ENCODE peak calls at places on chromosomes 11 and 22, in nine cellular contexts. One of them, this sample, is unnamed.

GRCh38 chr11:16561150-16561549 is 177.3 kb upstream of the C11orf58 start:
- DNase-seq in EH: peak
- DNase-seq in stimulated activated CD8-positive, alpha-beta memory T cell treated with anti-CD3 and anti-CD28 coated beads, Interleukin-4, amount 100 ng/mL, for 4 hours: no peak
- DNase-seq in coronary artery: no peak
- DNase-seq in Kasumi-1: no peak
- DNase-seq in right cardiac atrium: no peak
- DNase-seq in dorsolateral prefrontal cortex: no peak
- DNase-seq in stimulated activated CD4-positive, alpha-beta T cell treated with anti-CD3 and anti-CD28 coated beads, TNF-alpha, amount 100 ng/mL, for 48 hours: no peak
- DNase-seq in LoVo: no peak
- DNase-seq in this sample: no peak

GRCh38 chr11:130817608-130817944 is 98.7 kb downstream of the SNX19 start:
- DNase-seq in EH: peak
- DNase-seq in stimulated activated CD8-positive, alpha-beta memory T cell treated with anti-CD3 and anti-CD28 coated beads, Interleukin-4, amount 100 ng/mL, for 4 hours: no peak
- DNase-seq in coronary artery: no peak
- DNase-seq in Kasumi-1: no peak
- DNase-seq in right cardiac atrium: no peak
- DNase-seq in dorsolateral prefrontal cortex: no peak
- DNase-seq in stimulated activated CD4-positive, alpha-beta T cell treated with anti-CD3 and anti-CD28 coated beads, TNF-alpha, amount 100 ng/mL, for 48 hours: no peak
- DNase-seq in LoVo: no peak
- DNase-seq in this sample: peak

GRCh38 chr11:2581931-2582435 is 117.8 kb downstream of the KCNQ1OT1 start:
- DNase-seq in EH: no peak
- DNase-seq in stimulated activated CD8-positive, alpha-beta memory T cell treated with anti-CD3 and anti-CD28 coated beads, Interleukin-4, amount 100 ng/mL, for 4 hours: no peak
- DNase-seq in coronary artery: no peak
- DNase-seq in Kasumi-1: no peak
- DNase-seq in right cardiac atrium: peak
- DNase-seq in dorsolateral prefrontal cortex: peak
- DNase-seq in stimulated activated CD4-positive, alpha-beta T cell treated with anti-CD3 and anti-CD28 coated beads, TNF-alpha, amount 100 ng/mL, for 48 hours: no peak
- DNase-seq in LoVo: no peak
- DNase-seq in this sample: no peak

GRCh38 chr22:43338766-43339345 is 4.3 kb downstream of the SCUBE1 start:
- DNase-seq in EH: no peak
- DNase-seq in stimulated activated CD8-positive, alpha-beta memory T cell treated with anti-CD3 and anti-CD28 coated beads, Interleukin-4, amount 100 ng/mL, for 4 hours: no peak
- DNase-seq in coronary artery: no peak
- DNase-seq in Kasumi-1: no peak
- DNase-seq in right cardiac atrium: no peak
- DNase-seq in dorsolateral prefrontal cortex: no peak
- DNase-seq in stimulated activated CD4-positive, alpha-beta T cell treated with anti-CD3 and anti-CD28 coated beads, TNF-alpha, amount 100 ng/mL, for 48 hours: no peak
- DNase-seq in LoVo: no peak
- DNase-seq in this sample: no peak

GRCh38 chr11:26618441-26618840 is 46.4 kb upstream of the MUC15 start:
- DNase-seq in EH: no peak
- DNase-seq in stimulated activated CD8-positive, alpha-beta memory T cell treated with anti-CD3 and anti-CD28 coated beads, Interleukin-4, amount 100 ng/mL, for 4 hours: no peak
- DNase-seq in coronary artery: no peak
- DNase-seq in Kasumi-1: no peak
- DNase-seq in right cardiac atrium: no peak
- DNase-seq in dorsolateral prefrontal cortex: no peak
- DNase-seq in stimulated activated CD4-positive, alpha-beta T cell treated with anti-CD3 and anti-CD28 coated beads, TNF-alpha, amount 100 ng/mL, for 48 hours: no peak
- DNase-seq in LoVo: no peak
- DNase-seq in this sample: no peak

GRCh38 chr11:123616505-123617198 is 37.8 kb downstream of the SCN3B start:
- DNase-seq in EH: peak
- DNase-seq in stimulated activated CD8-positive, alpha-beta memory T cell treated with anti-CD3 and anti-CD28 coated beads, Interleukin-4, amount 100 ng/mL, for 4 hours: no peak
- DNase-seq in coronary artery: no peak
- DNase-seq in Kasumi-1: no peak
- DNase-seq in right cardiac atrium: peak
- DNase-seq in dorsolateral prefrontal cortex: peak
- DNase-seq in stimulated activated CD4-positive, alpha-beta T cell treated with anti-CD3 and anti-CD28 coated beads, TNF-alpha, amount 100 ng/mL, for 48 hours: no peak
- DNase-seq in LoVo: no peak
- DNase-seq in this sample: no peak

GRCh38 chr22:23219787-23220484 is 39.6 kb downstream of the BCR start:
- DNase-seq in EH: peak
- DNase-seq in stimulated activated CD8-positive, alpha-beta memory T cell treated with anti-CD3 and anti-CD28 coated beads, Interleukin-4, amount 100 ng/mL, for 4 hours: no peak
- DNase-seq in coronary artery: no peak
- DNase-seq in Kasumi-1: peak
- DNase-seq in right cardiac atrium: peak
- DNase-seq in dorsolateral prefrontal cortex: no peak
- DNase-seq in stimulated activated CD4-positive, alpha-beta T cell treated with anti-CD3 and anti-CD28 coated beads, TNF-alpha, amount 100 ng/mL, for 48 hours: no peak
- DNase-seq in LoVo: no peak
- DNase-seq in this sample: peak

GRCh38 chr22:36077261-36077660 is 48.6 kb upstream of the RBFOX2 start:
- DNase-seq in EH: peak
- DNase-seq in stimulated activated CD8-positive, alpha-beta memory T cell treated with anti-CD3 and anti-CD28 coated beads, Interleukin-4, amount 100 ng/mL, for 4 hours: no peak
- DNase-seq in coronary artery: no peak
- DNase-seq in Kasumi-1: no peak
- DNase-seq in right cardiac atrium: no peak
- DNase-seq in dorsolateral prefrontal cortex: no peak
- DNase-seq in stimulated activated CD4-positive, alpha-beta T cell treated with anti-CD3 and anti-CD28 coated beads, TNF-alpha, amount 100 ng/mL, for 48 hours: no peak
- DNase-seq in LoVo: no peak
- DNase-seq in this sample: no peak

GRCh38 chr11:33976351-33977199 is 75.0 kb upstream of the CAPRIN1 start:
- DNase-seq in EH: peak
- DNase-seq in stimulated activated CD8-positive, alpha-beta memory T cell treated with anti-CD3 and anti-CD28 coated beads, Interleukin-4, amount 100 ng/mL, for 4 hours: no peak
- DNase-seq in coronary artery: no peak
- DNase-seq in Kasumi-1: no peak
- DNase-seq in right cardiac atrium: no peak
- DNase-seq in dorsolateral prefrontal cortex: no peak
- DNase-seq in stimulated activated CD4-positive, alpha-beta T cell treated with anti-CD3 and anti-CD28 coated beads, TNF-alpha, amount 100 ng/mL, for 48 hours: no peak
- DNase-seq in LoVo: no peak
- DNase-seq in this sample: no peak

GRCh38 chr11:67265633-67266423 is 445 bp upstream of the GRK2 start:
- DNase-seq in EH: peak
- DNase-seq in stimulated activated CD8-positive, alpha-beta memory T cell treated with anti-CD3 and anti-CD28 coated beads, Interleukin-4, amount 100 ng/mL, for 4 hours: no peak
- DNase-seq in coronary artery: peak
- DNase-seq in Kasumi-1: peak
- DNase-seq in right cardiac atrium: peak
- DNase-seq in dorsolateral prefrontal cortex: peak
- DNase-seq in stimulated activated CD4-positive, alpha-beta T cell treated with anti-CD3 and anti-CD28 coated beads, TNF-alpha, amount 100 ng/mL, for 48 hours: peak
- DNase-seq in LoVo: peak
- DNase-seq in this sample: no peak

GRCh38 chr22:38519453-38520250 is 13.5 kb upstream of the DDX17 start:
- DNase-seq in EH: no peak
- DNase-seq in stimulated activated CD8-positive, alpha-beta memory T cell treated with anti-CD3 and anti-CD28 coated beads, Interleukin-4, amount 100 ng/mL, for 4 hours: no peak
- DNase-seq in coronary artery: no peak
- DNase-seq in Kasumi-1: no peak
- DNase-seq in right cardiac atrium: no peak
- DNase-seq in dorsolateral prefrontal cortex: no peak
- DNase-seq in stimulated activated CD4-positive, alpha-beta T cell treated with anti-CD3 and anti-CD28 coated beads, TNF-alpha, amount 100 ng/mL, for 48 hours: no peak
- DNase-seq in LoVo: no peak
- DNase-seq in this sample: no peak

GRCh38 chr22:36924151-36924698 is 10.8 kb downstream of the CSF2RB start:
- DNase-seq in EH: no peak
- DNase-seq in stimulated activated CD8-positive, alpha-beta memory T cell treated with anti-CD3 and anti-CD28 coated beads, Interleukin-4, amount 100 ng/mL, for 4 hours: no peak
- DNase-seq in coronary artery: no peak
- DNase-seq in Kasumi-1: no peak
- DNase-seq in right cardiac atrium: no peak
- DNase-seq in dorsolateral prefrontal cortex: no peak
- DNase-seq in stimulated activated CD4-positive, alpha-beta T cell treated with anti-CD3 and anti-CD28 coated beads, TNF-alpha, amount 100 ng/mL, for 48 hours: no peak
- DNase-seq in LoVo: no peak
- DNase-seq in this sample: no peak

GRCh38 chr22:44256860-44257560 is 55.7 kb downstream of the SHISAL1 start:
- DNase-seq in EH: no peak
- DNase-seq in stimulated activated CD8-positive, alpha-beta memory T cell treated with anti-CD3 and anti-CD28 coated beads, Interleukin-4, amount 100 ng/mL, for 4 hours: no peak
- DNase-seq in coronary artery: peak
- DNase-seq in Kasumi-1: no peak
- DNase-seq in right cardiac atrium: no peak
- DNase-seq in dorsolateral prefrontal cortex: no peak
- DNase-seq in stimulated activated CD4-positive, alpha-beta T cell treated with anti-CD3 and anti-CD28 coated beads, TNF-alpha, amount 100 ng/mL, for 48 hours: no peak
- DNase-seq in LoVo: no peak
- DNase-seq in this sample: no peak

GRCh38 chr11:86896486-86896885 is 58.7 kb downstream of the FZD4 start:
- DNase-seq in EH: peak
- DNase-seq in stimulated activated CD8-positive, alpha-beta memory T cell treated with anti-CD3 and anti-CD28 coated beads, Interleukin-4, amount 100 ng/mL, for 4 hours: no peak
- DNase-seq in coronary artery: no peak
- DNase-seq in Kasumi-1: no peak
- DNase-seq in right cardiac atrium: no peak
- DNase-seq in dorsolateral prefrontal cortex: no peak
- DNase-seq in stimulated activated CD4-positive, alpha-beta T cell treated with anti-CD3 and anti-CD28 coated beads, TNF-alpha, amount 100 ng/mL, for 48 hours: no peak
- DNase-seq in LoVo: no peak
- DNase-seq in this sample: no peak

GRCh38 chr11:15805726-15806125 is 550.6 kb downstream of the SOX6 start:
- DNase-seq in EH: peak
- DNase-seq in stimulated activated CD8-positive, alpha-beta memory T cell treated with anti-CD3 and anti-CD28 coated beads, Interleukin-4, amount 100 ng/mL, for 4 hours: no peak
- DNase-seq in coronary artery: no peak
- DNase-seq in Kasumi-1: no peak
- DNase-seq in right cardiac atrium: no peak
- DNase-seq in dorsolateral prefrontal cortex: no peak
- DNase-seq in stimulated activated CD4-positive, alpha-beta T cell treated with anti-CD3 and anti-CD28 coated beads, TNF-alpha, amount 100 ng/mL, for 48 hours: no peak
- DNase-seq in LoVo: no peak
- DNase-seq in this sample: no peak